ENCODE peak calls at places on chromosomes 1 and 21, in nine cellular contexts. O, H, X, V, K, N, J, G and W are unnamed samples.
A peak's percentile ranks its signal among the peaks of the same experiment; 100 is the strongest.

GRCh38 chr1:192489046-192489445 is 86.5 kb upstream of the RGS1 start:
- DNase-seq in O (no peak), X (no peak), G (no peak), J (peak; percentile 60), N (no peak), V (no peak), K (no peak), H (no peak), W (no peak)

GRCh38 chr1:202589190-202589680 is 121.0 kb downstream of the SYT2 start:
- DNase-seq in N (no peak), J (peak; percentile 100), X (no peak), K (peak; percentile 96), O (no peak), G (peak; percentile 100), H (peak; percentile 61), V (peak; percentile 88), W (peak; percentile 87)

GRCh38 chr1:243727503-243728191 is 122.4 kb downstream of the AKT3 start:
- DNase-seq in K (no peak), H (no peak), J (no peak), N (no peak), X (no peak), O (no peak), V (no peak), G (no peak), W (no peak)

GRCh38 chr1:52288286-52288685 is 77.7 kb downstream of the CC2D1B start:
- DNase-seq in K (no peak), N (no peak), V (no peak), H (no peak), J (peak; percentile 69), O (no peak), X (no peak), G (peak; percentile 10), W (no peak)

GRCh38 chr1:171809834-171810233 is 28.4 kb downstream of the METTL13 start:
- DNase-seq in K (no peak), N (no peak), V (no peak), J (no peak), X (no peak), O (no peak), G (no peak), H (no peak), W (no peak)

GRCh38 chr1:238252033-238252802 is 361.5 kb upstream of the ZP4 start:
- DNase-seq in J (peak; percentile 64), V (peak; percentile 17), K (no peak), X (no peak), N (peak; percentile 40), O (peak; percentile 69), H (peak; percentile 43), G (peak; percentile 86), W (no peak)

GRCh38 chr1:3068400-3069361 is at the start of gene PRDM16:
- DNase-seq in H (peak; percentile 26), G (peak; percentile 74), J (peak; percentile 38), K (peak; percentile 73), O (no peak), N (peak; percentile 28), V (peak; percentile 39), X (no peak), W (no peak)

GRCh38 chr1:2911391-2912178 is 109.7 kb upstream of the ACTRT2 start:
- DNase-seq in V (no peak), H (no peak), K (no peak), G (no peak), N (no peak), J (no peak), X (no peak), O (no peak), W (no peak)

GRCh38 chr1:219317762-219318353 is 144.2 kb downstream of the LYPLAL1 start:
- DNase-seq in V (no peak), G (peak; percentile 78), N (no peak), K (no peak), J (no peak), O (no peak), H (no peak), X (no peak), W (peak; percentile 2)

GRCh38 chr21:14901482-14901958 is 163.3 kb downstream of the NRIP1 start:
- DNase-seq in O (no peak), V (no peak), G (no peak), H (no peak), N (peak; percentile 32), K (no peak), J (peak; percentile 61), X (no peak), W (no peak)

GRCh38 chr1:167262820-167263219 is 42.1 kb downstream of the POU2F1 start:
- DNase-seq in N (no peak), J (no peak), H (no peak), K (no peak), G (no peak), V (no peak), O (no peak), X (no peak), W (no peak)

GRCh38 chr21:32448803-32449594 is 36.5 kb downstream of the EVA1C start:
- DNase-seq in J (peak; percentile 37), K (no peak), X (no peak), O (no peak), G (no peak), V (no peak), N (no peak), H (no peak), W (no peak)

GRCh38 chr1:58781541-58782307 is 2.1 kb downstream of the JUN start:
- DNase-seq in K (peak; percentile 79), X (peak; percentile 69), J (peak; percentile 72), H (peak; percentile 72), V (no peak), O (peak; percentile 53), N (peak; percentile 56), G (peak; percentile 77), W (no peak)

GRCh38 chr1:27787895-27788294 is 14.9 kb downstream of the STX12 start:
- DNase-seq in N (no peak), J (peak; percentile 14), V (no peak), G (no peak), K (no peak), X (no peak), H (no peak), O (no peak), W (no peak)

GRCh38 chr1:18686540-18686939 is 55.9 kb downstream of the PAX7 start:
- DNase-seq in V (no peak), H (no peak), K (no peak), N (no peak), O (no peak), G (no peak), J (no peak), X (no peak), W (no peak)

GRCh38 chr21:41366522-41367151 is 4.8 kb downstream of the MX2 start:
- DNase-seq in G (no peak), O (no peak), K (peak; percentile 67), H (peak; percentile 57), J (peak; percentile 90), N (peak; percentile 38), X (no peak), V (no peak), W (no peak)